ENCODE peak calls at places on chromosomes 5 and 9, in six cellular contexts. I is H54; U is stimulated activated CD8-positive, alpha-beta memory T cell treated with anti-CD3 and anti-CD28 coated beads, Interleukin-4, amount 100 ng/mL, for 4 hours; B is NCI-H774; T is stimulated activated naive CD8-positive, alpha-beta T cell treated with anti-CD3 and anti-CD28 coated beads, Interleukin-15, amount 100 ng/mL, for 72 hours; E is upper lobe of right lung. C is an unnamed sample.

GRCh38 chr5:55919625-55920024 is 68.5 kb downstream of the IL31RA start:
- DNase-seq in I (no peak), U (no peak), B (no peak), T (no peak), E (no peak), C (no peak)

GRCh38 chr9:138112791-138113600 is 235.4 kb downstream of the CACNA1B start:
- DNase-seq in I (no peak), U (no peak), B (no peak), T (peak; percentile 2), E (peak; percentile 33), C (no peak)

GRCh38 chr5:56155085-56155484 is 78.0 kb downstream of the ANKRD55 start:
- DNase-seq in I (no peak), U (no peak), B (no peak), T (peak; percentile 44), E (no peak), C (no peak)

GRCh38 chr9:93076792-93077128 is 18.3 kb downstream of the SUSD3 start:
- DNase-seq in I (no peak), U (no peak), B (no peak), T (no peak), E (no peak), C (no peak)

GRCh38 chr9:26983340-26983739 is 22.1 kb downstream of the LRRC19 start:
- DNase-seq in I (no peak), U (no peak), B (no peak), T (no peak), E (no peak), C (no peak)

GRCh38 chr5:13898569-13898968 is 45.9 kb downstream of the DNAH5 start:
- DNase-seq in I (no peak), U (no peak), B (no peak), T (no peak), E (no peak), C (no peak)

GRCh38 chr9:98427491-98427890 is 172.0 kb upstream of the TBC1D2 start:
- DNase-seq in I (no peak), U (no peak), B (no peak), T (no peak), E (no peak), C (no peak)

GRCh38 chr5:98602534-98603112 is 170.8 kb upstream of the RGMB start:
- DNase-seq in I (no peak), U (no peak), B (no peak), T (no peak), E (no peak), C (no peak)

GRCh38 chr5:111211341-111211740 is 12.8 kb upstream of the CAMK4 start:
- DNase-seq in I (no peak), U (no peak), B (no peak), T (no peak), E (no peak), C (no peak)

GRCh38 chr5:72337159-72337558 is 17.0 kb downstream of the PTCD2 start:
- DNase-seq in I (no peak), U (no peak), B (no peak), T (no peak), E (no peak), C (no peak)

GRCh38 chr5:142403583-142403982 is 78.8 kb upstream of the SPRY4 start:
- DNase-seq in I (no peak), U (no peak), B (no peak), T (no peak), E (no peak), C (no peak)